ENCODE peak calls at places on chromosome 12, in four cellular contexts. F is tibial nerve, B is esophagus squamous epithelium, E is IMR-90. V is an unnamed sample.

GRCh38 chr12:8032242-8033152 is at the start of gene FOXJ2:
- DNase-seq in F (peak), E (peak), B (no peak), V (peak)

GRCh38 chr12:25328082-25328712 is 77.5 kb upstream of the KRAS start:
- DNase-seq in B (no peak), F (no peak), E (peak), V (no peak)

GRCh38 chr12:39990122-39991101 is 115.5 kb downstream of the SLC2A13 start:
- DNase-seq in B (no peak), F (peak), E (peak), V (peak)

GRCh38 chr12:47107446-47107845 is 27.7 kb upstream of the AMIGO2 start:
- DNase-seq in B (no peak), F (no peak), E (no peak), V (no peak)

GRCh38 chr12:21478756-21479455 is 22.5 kb downstream of the RECQL start:
- DNase-seq in E (no peak), B (no peak), F (no peak), V (no peak)

GRCh38 chr12:66352197-66352596 is 49.9 kb downstream of the HELB start:
- DNase-seq in F (no peak), E (peak), B (no peak), V (no peak)

GRCh38 chr12:45991289-45992249 is 1.2 kb upstream of the SCAF11 start:
- DNase-seq in B (peak), E (peak), F (peak), V (peak)

GRCh38 chr12:75603475-75603874 is 92.1 kb upstream of the KRR1 start:
- DNase-seq in F (no peak), B (no peak), E (no peak), V (no peak)

GRCh38 chr12:129381717-129382116 is 522.1 kb downstream of the TMEM132D start:
- DNase-seq in B (no peak), F (no peak), E (no peak), V (no peak)

GRCh38 chr12:54981796-54982195 is 2.8 kb downstream of the TESPA1 start:
- DNase-seq in E (no peak), B (no peak), F (no peak), V (no peak)

GRCh38 chr12:6375269-6376078 is at the start of gene SCNN1A:
- DNase-seq in B (no peak), E (no peak), F (no peak), V (no peak)
- H3K4me3 ChIP-seq in B (peak), E (no peak), F (no peak), V (no peak)

GRCh38 chr12:122980192-122981035 is at the start of gene ARL6IP4:
- DNase-seq in E (peak), B (no peak), F (peak), V (no peak)
- TF ChIP-seq POLR2A in E (peak), B (no peak), F (peak), V (no peak)

GRCh38 chr12:124465473-124465872 is 101.9 kb downstream of the NCOR2 start:
- DNase-seq in B (no peak), F (no peak), E (no peak), V (no peak)
- H3K4me3 ChIP-seq in B (peak), F (no peak), E (no peak), V (no peak)

GRCh38 chr12:49060237-49061156 is at the start of gene KMT2D:
- DNase-seq in F (peak), E (peak), B (peak), V (peak)
- TF ChIP-seq POLR2A in F (no peak), E (peak), B (no peak), V (no peak)

GRCh38 chr12:100474617-100475016 is 951 bp downstream of the NR1H4 start:
- DNase-seq in B (no peak), E (no peak), F (no peak), V (no peak)
- H3K4me3 ChIP-seq in B (no peak), E (no peak), F (no peak), V (no peak)

DNA sequence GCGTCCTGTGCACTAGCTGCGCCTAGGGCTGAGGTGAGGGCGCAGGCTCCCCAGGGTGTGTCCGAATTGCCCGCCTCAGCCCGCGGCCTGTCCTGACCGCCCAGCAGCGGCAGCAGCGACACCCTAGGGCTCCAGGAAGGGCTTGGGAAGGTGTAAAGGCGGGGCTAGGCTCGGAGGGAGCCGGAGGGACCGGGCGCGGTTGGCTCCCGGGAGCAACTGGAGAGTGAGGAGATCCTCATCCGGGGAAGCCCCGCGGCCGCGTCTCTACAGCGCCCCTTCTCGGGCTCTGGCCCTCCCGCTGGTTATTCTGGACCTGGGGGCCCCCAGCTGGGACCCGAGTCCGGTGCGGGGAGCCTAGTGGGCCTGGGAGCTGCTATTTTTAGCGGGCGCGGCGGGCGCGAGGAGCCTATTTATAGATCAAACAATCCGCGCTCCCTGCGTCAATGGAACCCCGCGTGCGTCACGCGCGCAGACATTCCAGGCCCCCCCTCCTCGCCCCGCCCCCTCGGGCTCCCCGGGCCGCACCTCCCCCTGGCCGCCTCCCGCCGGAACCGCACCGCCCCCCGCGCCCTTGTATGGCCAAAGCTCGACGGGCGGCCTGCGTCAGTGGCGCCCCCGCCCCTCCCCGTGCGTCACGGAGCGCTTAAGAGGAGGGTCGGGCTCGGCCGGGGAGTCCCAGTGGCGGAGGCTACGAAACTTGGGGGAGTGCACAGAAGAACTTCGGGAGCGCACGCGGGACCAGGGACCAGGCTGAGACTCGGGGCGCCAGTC is at the start of gene NR4A1:
- DNase-seq in E (peak), F (peak), B (peak), V (peak)
- TF ChIP-seq POLR2A in E (peak), F (peak), B (no peak), V (no peak)

GRCh38 chr12:98797200-98797599 is 152.1 kb downstream of the APAF1 start:
- DNase-seq in E (no peak), F (no peak), B (no peak), V (no peak)
- H3K4me3 ChIP-seq in E (no peak), F (no peak), B (no peak), V (no peak)

V was measured in lower leg skin.